ENCODE peak calls at places on chromosomes 4 and X, in six cellular contexts. B is OCI-LY7, S is astrocyte of the spinal cord, J is A549, K is endodermal cell, H is endothelial cell. V is an unnamed sample.
A peak's percentile ranks its signal among the peaks of the same experiment; 100 is the strongest.

GRCh38 chrX:70535198-70535597 is 90.6 kb downstream of the DLG3 start:
- DNase-seq in S (no peak), H (no peak), K (no peak), B (no peak), J (no peak), V (no peak)

GRCh38 chr4:27764526-27764837 is 903.8 kb downstream of the STIM2 start:
- DNase-seq in S (no peak), B (no peak), H (no peak), J (no peak), K (no peak), V (no peak)

GRCh38 chrX:11781133-11781532 is 23.1 kb downstream of the MSL3 start:
- DNase-seq in J (no peak), B (no peak), H (no peak), S (no peak), K (no peak), V (no peak)

GRCh38 chrX:1477229-1477628 is 24.5 kb upstream of the ASMTL start:
- DNase-seq in S (no peak), K (no peak), B (no peak), H (no peak), J (no peak), V (no peak)

GRCh38 chr4:2832309-2832980 is 11.2 kb upstream of the ADD1 start:
- DNase-seq in H (no peak), S (no peak), B (peak; percentile 60), K (peak; percentile 28), J (no peak), V (no peak)

GRCh38 chr4:87240341-87240740 is 19.9 kb upstream of the KLHL8 start:
- DNase-seq in B (no peak), J (no peak), H (no peak), S (no peak), K (no peak), V (no peak)

GRCh38 chrX:10579753-10580060 is 40.7 kb downstream of the MID1 start:
- DNase-seq in J (no peak), K (no peak), B (no peak), S (peak; percentile 81), H (no peak), V (no peak)

GRCh38 chr4:104501290-104501689 is 6.6 kb upstream of the CXXC4 start:
- DNase-seq in S (no peak), H (no peak), B (no peak), J (no peak), K (no peak), V (no peak)

GRCh38 chr4:149264093-149264733 is 551.4 kb downstream of the IQCM start:
- DNase-seq in S (peak; percentile 59), B (peak; percentile 61), H (peak; percentile 50), J (no peak), K (peak; percentile 75), V (no peak)

GRCh38 chr4:39539026-39539690 is 11.9 kb upstream of the UGDH start:
- DNase-seq in S (peak; percentile 66), J (no peak), B (no peak), H (no peak), K (no peak), V (no peak)

GRCh38 chr4:78650106-78651021 is 98.8 kb downstream of the ANXA3 start:
- DNase-seq in B (no peak), H (no peak), S (peak; percentile 67), J (no peak), K (no peak), V (no peak)

GRCh38 chr4:108560624-108561023 is 59.8 kb upstream of the RPL34 start:
- DNase-seq in H (peak; percentile 42), K (no peak), J (no peak), B (no peak), S (peak; percentile 22), V (no peak)

GRCh38 chr4:184511156-184511555 is 36.8 kb upstream of the IRF2 start:
- DNase-seq in B (no peak), H (no peak), J (no peak), K (no peak), S (no peak), V (no peak)

GRCh38 chr4:145938618-145939177 is at the start of gene ZNF827:
- DNase-seq in J (no peak), H (peak; percentile 63), B (peak; percentile 87), S (peak; percentile 78), K (peak; percentile 87), V (peak; percentile 47)

GRCh38 chr4:142671516-142671915 is 174.6 kb downstream of the INPP4B start:
- DNase-seq in K (no peak), S (no peak), J (no peak), H (no peak), B (no peak), V (no peak)
- TF ChIP-seq CTCF in K (peak; percentile 65), S (no peak), J (no peak), H (peak; percentile 46), B (peak; percentile 37), V (no peak)

GRCh38 chr4:41154814-41155177 is 59.5 kb downstream of the APBB2 start:
- DNase-seq in S (peak; percentile 40), K (no peak), J (no peak), B (no peak), H (no peak), V (no peak)
- TF ChIP-seq CTCF in S (no peak), K (peak; percentile 27), J (no peak), B (no peak), H (no peak), V (no peak)

GRCh38 chr4:67922697-67923096 is 38.9 kb upstream of the TMPRSS11D start:
- DNase-seq in B (no peak), H (no peak), K (no peak), S (peak; percentile 37), J (no peak), V (no peak)

GRCh38 chr4:67915400-67915966 is 31.7 kb upstream of the TMPRSS11D start:
- DNase-seq in S (no peak), B (no peak), J (no peak), H (no peak), K (no peak), V (no peak)

DNA sequence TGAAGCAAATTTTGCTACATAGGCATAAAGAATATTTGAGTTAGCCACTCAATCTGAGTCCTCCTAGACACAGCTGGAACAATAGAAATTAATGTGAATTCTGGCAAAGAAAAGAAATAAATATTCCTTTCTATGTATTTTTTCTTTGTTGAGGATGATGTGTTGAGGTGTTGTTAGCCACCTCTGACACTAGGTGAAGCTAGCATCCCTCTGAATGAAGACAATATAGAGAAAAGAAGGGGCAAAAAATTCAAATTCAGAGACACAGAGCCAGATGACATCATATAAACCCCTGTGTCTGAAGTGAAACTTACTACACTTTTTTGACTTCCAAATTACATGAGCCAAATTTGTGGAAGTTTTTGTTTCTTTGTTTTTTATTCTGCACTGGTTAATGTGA is 34.6 kb upstream of the TMPRSS11D start:
- DNase-seq in H (no peak), K (no peak), B (peak; percentile 4), S (no peak), J (no peak), V (no peak)
- TF ChIP-seq CTCF in H (no peak), K (peak; percentile 83), B (peak; percentile 58), S (peak; percentile 34), J (no peak), V (peak; percentile 67)

GRCh38 chr4:173747537-173748257 is 217.7 kb upstream of the HAND2 start:
- DNase-seq in K (no peak), B (no peak), S (no peak), J (no peak), H (no peak), V (no peak)

GRCh38 chr4:173753408-173753807 is 223.4 kb upstream of the HAND2 start:
- DNase-seq in H (no peak), J (no peak), K (no peak), B (no peak), S (no peak), V (no peak)

GRCh38 chr4:173758132-173758531 is 228.1 kb upstream of the HAND2 start:
- DNase-seq in B (no peak), S (no peak), J (no peak), H (no peak), K (no peak), V (no peak)

GRCh38 chr4:173748353-173748752 is 218.3 kb upstream of the HAND2 start:
- DNase-seq in S (no peak), B (no peak), K (no peak), J (no peak), H (no peak), V (no peak)

GRCh38 chr4:173752610-173753009 is 222.6 kb upstream of the HAND2 start:
- DNase-seq in K (peak; percentile 94), J (no peak), B (peak; percentile 24), S (no peak), H (peak; percentile 65), V (no peak)
- TF ChIP-seq CTCF in K (peak; percentile 92), J (no peak), B (peak; percentile 81), S (peak; percentile 28), H (peak; percentile 79), V (peak; percentile 48)

GRCh38 chr4:89298788-89299152 is 8.8 kb downstream of the GPRIN3 start:
- DNase-seq in B (peak; percentile 76), J (no peak), H (no peak), K (no peak), S (peak; percentile 26), V (no peak)
- TF ChIP-seq CTCF in B (no peak), J (no peak), H (no peak), K (peak; percentile 16), S (no peak), V (no peak)

GRCh38 chr4:20299515-20299914 is 47.8 kb downstream of the SLIT2 start:
- DNase-seq in S (peak; percentile 52), J (no peak), H (peak; percentile 11), B (peak; percentile 13), K (no peak), V (no peak)
- TF ChIP-seq CTCF in S (peak; percentile 57), J (no peak), H (peak; percentile 68), B (peak; percentile 68), K (peak; percentile 79), V (peak; percentile 51)

DNA sequence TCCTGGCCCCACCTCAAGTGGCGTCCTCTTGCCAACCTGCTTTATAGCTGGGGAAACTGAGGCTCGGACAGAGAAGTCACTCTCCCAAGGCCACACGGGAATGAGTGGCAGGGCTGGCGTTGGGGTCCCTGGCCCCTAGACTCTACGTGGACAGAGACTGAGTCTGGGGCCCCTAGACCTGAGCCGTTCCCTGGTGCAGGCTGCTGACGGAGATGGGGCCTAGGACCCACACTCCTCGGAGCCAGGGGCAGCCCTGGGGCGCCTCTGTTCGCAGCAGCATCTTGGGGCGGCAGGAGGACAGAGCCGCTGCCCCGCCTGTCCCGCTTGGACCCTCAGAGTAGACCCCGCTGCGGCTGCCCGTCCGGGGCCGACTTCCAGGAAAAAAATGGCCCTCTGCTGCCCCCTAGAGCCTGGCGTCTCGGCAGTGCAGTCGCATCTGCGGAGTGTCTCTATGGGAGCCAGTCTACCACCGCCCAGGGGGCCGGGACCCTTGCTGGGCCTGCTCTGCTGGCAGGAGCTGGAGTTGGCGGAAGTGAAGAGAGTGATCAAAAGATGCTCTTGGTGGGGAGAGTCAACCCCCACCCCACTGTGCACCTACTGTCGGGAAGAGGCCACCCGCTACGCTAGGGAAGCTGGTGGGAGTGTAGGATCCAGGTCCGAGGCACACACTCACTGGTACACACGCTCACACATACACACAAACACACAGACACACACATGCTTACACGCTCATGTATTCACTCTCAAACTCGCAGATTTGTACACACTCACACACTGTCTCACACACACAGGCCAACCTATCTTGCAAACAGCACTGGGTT is 220.1 kb downstream of the AFAP1 start:
- DNase-seq in K (peak; percentile 95), J (peak; percentile 78), B (peak; percentile 27), S (peak; percentile 28), H (peak; percentile 89), V (peak; percentile 87)
- TF ChIP-seq CTCF in K (peak; percentile 90), J (peak; percentile 64), B (peak; percentile 84), S (peak; percentile 82), H (peak; percentile 92), V (peak; percentile 92)